ENCODE peak calls at places on chromosomes 11 and 22, in ten cellular contexts. F is mammary epithelial cell; V is epithelial cell of esophagus; D is anterior cingulate cortex; A is SJCRH30; L is COLO829; H is stimulated activated CD4-positive, alpha-beta T cell treated with anti-CD3 and anti-CD28 coated beads, TNF-alpha, amount 100 ng/mL, for 1 hour; R is SK-N-MC; W is naive thymus-derived CD8-positive, alpha-beta T cell; B is cardiac fibroblast. C is an unnamed sample.

GRCh38 chr11:65911682-65912568 is 6.9 kb downstream of the C11orf68 start:
- DNase-seq in F (peak), V (peak), D (no peak), A (peak), L (peak), H (no peak), R (no peak), W (no peak), B (peak), C (peak)

GRCh38 chr22:40485813-40486610 is 115.6 kb downstream of the SGSM3 start:
- DNase-seq in F (peak), V (peak), D (no peak), A (no peak), L (no peak), H (no peak), R (no peak), W (no peak), B (peak), C (no peak)

GRCh38 chr11:69205125-69205928 is 49.6 kb downstream of the SMIM38 start:
- DNase-seq in F (no peak), V (no peak), D (no peak), A (no peak), L (no peak), H (no peak), R (no peak), W (no peak), B (no peak), C (no peak)

GRCh38 chr11:65557280-65558001 is 718 bp downstream of the LTBP3 start:
- DNase-seq in F (no peak), V (no peak), D (no peak), A (no peak), L (no peak), H (no peak), R (no peak), W (no peak), B (no peak), C (no peak)

GRCh38 chr22:27576815-27577564 is 224.6 kb downstream of the MN1 start:
- DNase-seq in F (no peak), V (peak), D (no peak), A (peak), L (no peak), H (no peak), R (no peak), W (no peak), B (peak), C (no peak)

GRCh38 chr22:41524283-41524682 is 20.0 kb downstream of the POLR3H start:
- DNase-seq in F (no peak), V (no peak), D (no peak), A (no peak), L (no peak), H (no peak), R (no peak), W (no peak), B (peak), C (no peak)

GRCh38 chr11:124194696-124195418 is 11.7 kb downstream of the OR10D3 start:
- DNase-seq in F (peak), V (peak), D (no peak), A (peak), L (peak), H (no peak), R (no peak), W (peak), B (peak), C (peak)

GRCh38 chr22:29257751-29258181 is 10.0 kb downstream of the RHBDD3 start:
- DNase-seq in F (no peak), V (no peak), D (no peak), A (no peak), L (no peak), H (no peak), R (no peak), W (no peak), B (no peak), C (no peak)

GRCh38 chr11:121891134-121891533 is 224.9 kb downstream of the BLID start:
- DNase-seq in F (no peak), V (no peak), D (no peak), A (no peak), L (no peak), H (no peak), R (no peak), W (no peak), B (no peak), C (no peak)

GRCh38 chr11:13769188-13769587 is 100.7 kb downstream of the FAR1 start:
- DNase-seq in F (no peak), V (no peak), D (no peak), A (no peak), L (no peak), H (no peak), R (no peak), W (no peak), B (no peak), C (no peak)

GRCh38 chr11:17405232-17406005 is 17.0 kb upstream of the KCNJ11 start:
- DNase-seq in F (peak), V (peak), D (peak), A (peak), L (peak), H (no peak), R (no peak), W (no peak), B (peak), C (peak)

GRCh38 chr11:69463181-69463891 is 18.1 kb upstream of the LINC01488 start:
- DNase-seq in F (no peak), V (no peak), D (no peak), A (peak), L (no peak), H (no peak), R (no peak), W (no peak), B (peak), C (no peak)

C was measured in PC-3.